ENCODE peak calls at places on chromosome 17, in four cellular contexts. S, A, T and N are unnamed samples.
A peak's percentile ranks its signal among the peaks of the same experiment; 100 is the strongest.

GRCh38 chr17:69869667-69870066 is 205.4 kb upstream of the KCNJ16 start:
- DNase-seq in S (no peak), A (no peak), T (no peak), N (no peak)

GRCh38 chr17:80005360-80006338 is 30.0 kb downstream of the TBC1D16 start:
- DNase-seq in S (peak; percentile 48), A (peak; percentile 38), T (no peak), N (peak; percentile 67)

GRCh38 chr17:51164911-51165679 is 1.1 kb upstream of the NME2 start:
- DNase-seq in S (peak; percentile 18), A (no peak), T (no peak), N (no peak)

GRCh38 chr17:82611140-82612058 is 36.8 kb downstream of the WDR45B start:
- DNase-seq in S (no peak), A (peak; percentile 57), T (no peak), N (peak; percentile 31)

GRCh38 chr17:76262732-76263344 is 2.3 kb upstream of the UBALD2 start:
- DNase-seq in S (no peak), A (no peak), T (no peak), N (no peak)

GRCh38 chr17:2694381-2695242 is 17.0 kb downstream of the CLUH start:
- DNase-seq in S (no peak), A (no peak), T (no peak), N (no peak)

GRCh38 chr17:46266656-46267544 is 28.0 kb upstream of the LRRC37A start:
- DNase-seq in S (peak; percentile 91), A (peak; percentile 87), T (peak; percentile 69), N (peak; percentile 88)

GRCh38 chr17:73393962-73394361 is 82.2 kb upstream of the CDC42EP4 start:
- DNase-seq in S (no peak), A (peak; percentile 13), T (peak; percentile 27), N (peak; percentile 14)

GRCh38 chr17:40951011-40951622 is 13.7 kb upstream of the KRT23 start:
- DNase-seq in S (no peak), A (no peak), T (no peak), N (no peak)

GRCh38 chr17:47705536-47706481 is 11.8 kb downstream of the TBKBP1 start:
- DNase-seq in S (no peak), A (no peak), T (no peak), N (no peak)

GRCh38 chr17:4710693-4711634 is 532 bp downstream of the ARRB2 start:
- DNase-seq in S (no peak), A (no peak), T (no peak), N (peak; percentile 22)

GRCh38 chr17:33049781-33050414 is 58.3 kb downstream of the SPACA3 start:
- DNase-seq in S (peak; percentile 21), A (peak; percentile 57), T (peak; percentile 44), N (peak; percentile 21)

GRCh38 chr17:72119963-72120877 is 600 bp upstream of the SOX9 start:
- DNase-seq in S (peak; percentile 20), A (peak; percentile 90), T (peak; percentile 77), N (peak; percentile 87)

GRCh38 chr17:30476726-30477082 is 504 bp upstream of the GOSR1 start:
- DNase-seq in S (no peak), A (no peak), T (peak; percentile 2), N (peak; percentile 31)
- H3K4me3 ChIP-seq in S (peak overlapping the region; percentile 94), A (peak overlapping the region; percentile 84), T (peak overlapping the region; percentile 99), N (peak overlapping the region; percentile 70)

GRCh38 chr17:77286391-77286640 is 145.5 kb downstream of the SEC14L1 start:
- DNase-seq in S (no peak), A (no peak), T (no peak), N (no peak)
- H3K4me3 ChIP-seq in S (no peak overlapping the region), A (no peak overlapping the region), T (no peak overlapping the region), N (no peak overlapping the region)

DNA sequence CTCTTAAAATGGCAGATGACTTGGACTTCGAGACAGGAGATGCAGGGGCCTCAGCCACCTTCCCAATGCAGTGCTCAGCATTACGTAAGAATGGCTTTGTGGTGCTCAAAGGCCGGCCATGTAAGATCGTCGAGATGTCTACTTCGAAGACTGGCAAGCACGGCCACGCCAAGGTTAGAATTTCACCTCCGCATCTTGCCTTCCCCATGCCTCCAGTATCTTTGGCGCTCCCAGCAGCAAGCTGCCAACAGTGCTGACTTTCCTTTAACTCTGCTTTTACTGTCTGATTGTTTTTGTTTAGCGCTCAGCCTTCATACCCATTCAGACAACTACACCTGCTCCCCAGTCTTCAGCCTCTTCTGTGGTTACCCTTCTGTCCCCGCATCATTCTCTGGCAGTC is 2.2 kb downstream of the EIF5A start:
- DNase-seq in S (no peak), A (no peak), T (no peak), N (no peak)
- H3K4me3 ChIP-seq in S (peak overlapping the region; percentile 92), A (no peak overlapping the region), T (peak overlapping the region; percentile 96), N (peak overlapping the region; percentile 98)

DNA sequence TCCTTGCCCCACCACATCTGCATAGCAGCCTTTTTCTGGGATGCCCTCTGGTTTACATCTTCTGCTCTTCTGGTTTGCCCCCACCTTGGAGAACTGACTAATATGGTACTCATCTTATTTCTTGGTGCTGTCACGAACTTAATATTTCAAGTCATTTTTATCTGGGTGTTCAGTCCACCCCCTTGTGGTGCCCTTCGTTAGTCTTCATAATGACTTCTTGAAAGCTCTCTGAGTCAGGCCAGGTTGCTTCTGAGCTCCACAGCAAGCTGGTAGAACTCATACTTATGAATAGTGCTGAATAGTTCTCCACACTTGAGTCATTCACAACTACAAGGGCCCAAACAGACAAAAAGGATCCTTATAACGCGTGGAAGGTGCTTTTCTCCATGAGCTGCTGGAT is 35.8 kb upstream of the TEKT3 start:
- DNase-seq in S (no peak), A (peak; percentile 51), T (peak; percentile 55), N (peak; percentile 73)
- H3K4me3 ChIP-seq in S (no peak overlapping the region), A (no peak overlapping the region), T (peak overlapping the region; percentile 20), N (no peak overlapping the region)

DNA sequence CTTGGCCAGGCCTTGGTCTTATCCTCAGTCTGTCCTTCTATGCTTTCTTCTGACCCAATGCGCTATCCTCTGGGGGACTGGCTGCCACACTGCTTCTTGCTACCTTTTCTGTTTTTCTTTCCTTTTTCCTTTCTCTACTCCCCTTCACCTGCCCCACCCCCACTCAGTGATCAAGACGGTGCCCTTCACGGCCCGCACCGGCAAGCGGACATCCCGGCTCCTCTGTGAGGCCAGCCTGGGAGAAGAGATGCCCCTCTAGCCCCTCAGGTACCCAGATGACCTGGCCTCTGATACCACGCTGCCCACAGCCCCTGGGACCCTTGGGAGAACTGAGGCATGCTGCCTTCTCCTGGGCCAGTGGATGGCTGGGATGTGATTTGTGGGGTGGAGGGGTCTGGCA is 15.6 kb downstream of the SPATA32 start:
- DNase-seq in S (no peak), A (no peak), T (no peak), N (no peak)
- H3K4me3 ChIP-seq in S (peak overlapping the region; percentile 45), A (no peak overlapping the region), T (peak overlapping the region; percentile 58), N (peak overlapping the region; percentile 60)

GRCh38 chr17:64614266-64615011 is 47.7 kb downstream of the SMURF2 start:
- DNase-seq in S (no peak), A (no peak), T (no peak), N (no peak)
- H3K4me3 ChIP-seq in S (no peak overlapping the region), A (no peak overlapping the region), T (no peak overlapping the region), N (no peak overlapping the region)

DNA sequence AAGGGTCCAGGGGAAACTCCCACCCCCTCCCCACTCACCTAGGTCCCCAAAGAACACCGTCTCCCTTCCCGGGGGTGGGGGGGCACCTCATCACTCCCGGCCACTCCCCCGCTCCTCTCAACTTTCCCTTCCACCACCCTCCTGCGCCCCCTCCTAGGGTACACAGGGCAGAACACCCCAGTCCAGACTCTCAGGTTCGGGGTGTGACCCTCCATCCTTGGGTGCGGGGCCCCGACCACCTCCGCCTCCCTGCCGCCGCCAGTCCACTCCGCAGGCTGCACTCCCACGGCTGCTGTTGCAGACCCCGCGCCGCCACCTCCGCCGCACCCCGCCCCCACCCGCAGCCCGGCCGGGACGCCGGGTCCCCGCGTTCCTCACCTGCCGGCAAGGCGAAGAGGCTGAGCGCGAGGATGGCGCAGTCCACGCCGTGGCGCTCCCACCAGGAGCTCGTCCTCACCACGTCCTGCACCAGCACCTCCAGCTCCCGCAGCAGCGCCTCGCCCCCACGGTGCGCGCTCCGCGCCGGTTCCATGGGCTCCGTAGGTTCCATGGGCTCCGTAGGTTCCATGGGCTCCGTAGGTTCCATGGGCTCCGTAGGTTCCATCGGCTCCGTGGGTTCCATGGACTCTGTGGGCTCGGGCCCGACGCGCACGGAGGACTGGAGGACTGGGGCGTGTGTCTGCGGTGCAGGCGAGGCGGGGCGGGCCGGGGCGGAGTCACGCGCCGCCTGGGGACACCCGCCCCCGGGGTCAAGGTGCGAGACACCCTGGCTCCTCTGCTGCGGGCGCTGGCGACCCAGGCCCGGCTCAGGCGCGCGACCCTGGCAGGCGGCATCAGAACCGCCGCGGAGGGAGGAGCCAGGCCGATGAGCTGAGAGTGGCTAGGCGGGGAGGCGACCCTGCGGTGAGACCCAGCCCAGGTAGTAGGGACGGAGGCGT is at the start of gene FADS6:
- DNase-seq in S (no peak), A (no peak), T (no peak), N (no peak)
- H3K4me3 ChIP-seq in S (peak within 1 kb of the TSS; percentile 32), A (no peak within 1 kb of the TSS), T (no peak within 1 kb of the TSS), N (no peak within 1 kb of the TSS)

DNA sequence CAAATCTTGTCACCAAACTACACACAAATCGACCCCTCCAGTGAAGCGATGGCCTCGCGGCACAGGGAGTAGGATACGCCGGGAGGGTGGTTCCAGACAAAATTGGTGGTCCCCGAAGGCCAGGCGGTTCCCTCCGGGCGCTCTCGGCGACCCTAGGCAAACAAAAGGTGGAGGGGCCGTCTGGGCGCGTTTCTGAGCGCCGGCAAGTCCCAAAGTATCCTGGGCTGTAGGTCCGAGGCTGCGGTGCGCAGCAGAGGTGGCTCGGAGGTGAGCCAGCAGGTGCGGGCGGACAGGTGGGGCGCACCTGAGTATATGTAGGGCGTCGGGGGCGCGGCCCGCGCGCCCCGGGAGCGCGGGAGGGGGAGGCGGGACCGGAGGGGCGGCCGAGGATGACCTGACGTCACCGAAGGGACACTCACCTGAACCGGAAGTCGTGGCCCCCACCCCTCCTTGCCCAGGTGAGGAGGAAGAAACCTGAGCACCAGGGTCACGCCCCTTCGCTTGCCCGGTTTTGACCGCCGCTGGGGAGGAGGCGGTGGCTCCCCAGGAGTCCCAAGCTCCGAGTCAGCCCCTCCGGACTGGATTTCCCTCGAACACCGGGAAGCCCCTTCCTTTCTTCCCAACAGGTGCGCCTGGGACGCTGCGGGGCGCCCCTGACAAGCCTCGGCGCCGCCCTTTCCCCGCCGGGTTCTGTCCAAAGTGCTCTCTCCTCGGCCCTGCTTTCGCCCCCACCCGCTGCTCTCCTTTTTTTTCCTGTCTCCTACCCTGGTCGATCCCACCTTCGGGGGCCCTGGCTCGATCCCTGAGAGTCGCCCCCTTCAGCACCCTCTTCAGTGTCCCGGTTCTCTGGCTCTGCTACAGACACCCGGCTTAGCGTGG is at the start of gene CLDN7:
- DNase-seq in S (no peak), A (no peak), T (no peak), N (no peak)
- H3K4me3 ChIP-seq in S (peak within 1 kb of the TSS; percentile 42), A (no peak within 1 kb of the TSS), T (peak within 1 kb of the TSS; percentile 47), N (peak within 1 kb of the TSS; percentile 40)